ENCODE peak calls at places on chromosome 17, in nine cellular contexts. T is fibroblast of the conjunctiva; X is vagina; G is GM20000; Q is retinal pigment epithelial cell; D is activated T-cell treated with anti-CD3 and anti-CD28 coated beads, Interleukin-2, amount 50 U/mL, for 4 hours; K is NCI-H1048; Z is AG20443; C is NCI-H1092. M is an unnamed sample.

GRCh38 chr17:28726912-28727726 is 1.1 kb upstream of the TLCD1 start:
- DNase-seq in T (peak; percentile 89), X (no peak), G (peak; percentile 91), Q (peak; percentile 75), D (peak; percentile 89), K (peak; percentile 89), Z (peak; percentile 88), C (peak; percentile 83), M (peak; percentile 91)

GRCh38 chr17:74271902-74272563 is 2.0 kb upstream of the DNAI2 start:
- DNase-seq in T (no peak), X (no peak), G (no peak), Q (no peak), D (no peak), K (no peak), Z (no peak), C (no peak), M (no peak)

GRCh38 chr17:43856141-43856540 is 9.2 kb downstream of the CD300LG start:
- DNase-seq in T (no peak), X (no peak), G (no peak), Q (no peak), D (no peak), K (no peak), Z (no peak), C (no peak), M (no peak)

GRCh38 chr17:4719684-4720221 is 9.3 kb downstream of the ARRB2 start:
- DNase-seq in T (no peak), X (no peak), G (no peak), Q (no peak), D (no peak), K (no peak), Z (no peak), C (no peak), M (no peak)

GRCh38 chr17:38864636-38865398 is 5.0 kb upstream of the LASP1 start:
- DNase-seq in T (no peak), X (no peak), G (no peak), Q (no peak), D (no peak), K (no peak), Z (peak; percentile 41), C (no peak), M (peak; percentile 47)

GRCh38 chr17:34246436-34246835 is 8.6 kb upstream of the CCL2 start:
- DNase-seq in T (no peak), X (no peak), G (no peak), Q (no peak), D (no peak), K (no peak), Z (no peak), C (no peak), M (no peak)

GRCh38 chr17:60592750-60593149 is 7.2 kb upstream of the PPM1D start:
- DNase-seq in T (no peak), X (no peak), G (no peak), Q (no peak), D (no peak), K (no peak), Z (no peak), C (no peak), M (no peak)

GRCh38 chr17:57906910-57907309 is 48.3 kb downstream of the CUEDC1 start:
- DNase-seq in T (no peak), X (no peak), G (no peak), Q (no peak), D (no peak), K (no peak), Z (no peak), C (no peak), M (no peak)

GRCh38 chr17:53186004-53186403 is 636.7 kb upstream of the KIF2B start:
- DNase-seq in T (no peak), X (no peak), G (no peak), Q (no peak), D (no peak), K (no peak), Z (no peak), C (no peak), M (no peak)

GRCh38 chr17:57604771-57605733 is 140.0 kb downstream of the CCDC182 start:
- DNase-seq in T (no peak), X (no peak), G (peak; percentile 56), Q (no peak), D (no peak), K (peak; percentile 51), Z (peak; percentile 69), C (peak; percentile 90), M (peak; percentile 53)

GRCh38 chr17:285751-286422 is 66.7 kb downstream of the RPH3AL start:
- DNase-seq in T (no peak), X (no peak), G (no peak), Q (no peak), D (no peak), K (no peak), Z (no peak), C (no peak), M (no peak)

GRCh38 chr17:4966844-4967538 is 626 bp downstream of the SPAG7 start:
- DNase-seq in T (peak; percentile 99), X (peak; percentile 100), G (peak; percentile 97), Q (peak; percentile 100), D (peak; percentile 88), K (peak; percentile 98), Z (peak; percentile 97), C (peak; percentile 95), M (peak; percentile 96)

GRCh38 chr17:29572691-29573557 is 4.4 kb downstream of the TP53I13 start:
- DNase-seq in T (no peak), X (no peak), G (peak; percentile 84), Q (no peak), D (peak; percentile 64), K (no peak), Z (peak; percentile 84), C (no peak), M (no peak)

GRCh38 chr17:64732336-64733006 is 70.4 kb upstream of the SMURF2 start:
- DNase-seq in T (peak; percentile 88), X (no peak), G (no peak), Q (no peak), D (no peak), K (no peak), Z (peak; percentile 50), C (no peak), M (no peak)

GRCh38 chr17:68698761-68699160 is 97.6 kb upstream of the FAM20A start:
- DNase-seq in T (no peak), X (no peak), G (no peak), Q (no peak), D (no peak), K (no peak), Z (no peak), C (no peak), M (no peak)

GRCh38 chr17:3710951-3711383 is 12.7 kb upstream of the HASPIN start:
- DNase-seq in T (no peak), X (no peak), G (peak; percentile 83), Q (no peak), D (peak; percentile 63), K (no peak), Z (no peak), C (no peak), M (no peak)

GRCh38 chr17:12256380-12256995 is 235.8 kb downstream of the MAP2K4 start:
- DNase-seq in T (peak; percentile 57), X (no peak), G (peak; percentile 57), Q (peak; percentile 6), D (no peak), K (peak; percentile 17), Z (peak; percentile 68), C (no peak), M (no peak)

GRCh38 chr17:19386974-19387920 is at the start of gene MFAP4:
- DNase-seq in T (peak; percentile 96), X (peak; percentile 96), G (no peak), Q (no peak), D (no peak), K (no peak), Z (peak; percentile 88), C (peak; percentile 58), M (peak; percentile 26)

M was measured in NCI-H2227 treated with DMSO at 0.1 percent for 48 hours.